ENCODE peak calls at places on chromosomes 11 and 22, in five cellular contexts. D is kidney epithelial cell, L is tibial nerve, F is heart left ventricle, J is neural progenitor cell. C is an unnamed sample.
A peak's percentile ranks its signal among the peaks of the same experiment; 100 is the strongest.

GRCh38 chr11:28833670-28834069 is 725.5 kb downstream of the METTL15 start:
- DNase-seq in D (peak; percentile 81), L (no peak), F (no peak), J (no peak), C (peak; percentile 72)

GRCh38 chr11:86571273-86571948 is 101.0 kb downstream of the ME3 start:
- DNase-seq in D (no peak), L (no peak), F (no peak), J (peak; percentile 70), C (no peak)

GRCh38 chr22:40123387-40123786 is 54.3 kb upstream of the TNRC6B start:
- DNase-seq in D (no peak), L (no peak), F (peak; percentile 50), J (no peak), C (no peak)

GRCh38 chr11:108718466-108718865 is 53.6 kb downstream of the DDX10 start:
- DNase-seq in D (no peak), L (no peak), F (no peak), J (no peak), C (no peak)

GRCh38 chr22:48863965-48864538 is 963.6 kb downstream of the BRD1 start:
- DNase-seq in D (no peak), L (no peak), F (no peak), J (no peak), C (no peak)

GRCh38 chr22:37258810-37259472 is 14.9 kb upstream of the RAC2 start:
- DNase-seq in D (no peak), L (no peak), F (no peak), J (no peak), C (no peak)

GRCh38 chr11:2837096-2837601 is 48.4 kb downstream of the CDKN1C start:
- DNase-seq in D (no peak), L (peak; percentile 52), F (peak; percentile 82), J (peak; percentile 87), C (no peak)

GRCh38 chr11:7597620-7598019 is 75.7 kb downstream of the CYB5R2 start:
- DNase-seq in D (no peak), L (no peak), F (no peak), J (no peak), C (no peak)

GRCh38 chr11:61635304-61635703 is 44.9 kb upstream of the DAGLA start:
- DNase-seq in D (no peak), L (no peak), F (no peak), J (no peak), C (no peak)

GRCh38 chr11:45321669-45322068 is 35.5 kb upstream of the SYT13 start:
- DNase-seq in D (no peak), L (no peak), F (no peak), J (no peak), C (no peak)

GRCh38 chr22:49015993-49016908 is 811.4 kb downstream of the BRD1 start:
- DNase-seq in D (no peak), L (peak; percentile 12), F (peak; percentile 34), J (no peak), C (no peak)

GRCh38 chr11:103234974-103235373 is 125.7 kb downstream of the DYNC2H1 start:
- DNase-seq in D (no peak), L (no peak), F (no peak), J (no peak), C (peak; percentile 74)

GRCh38 chr11:12806113-12806512 is 131.9 kb downstream of the TEAD1 start:
- DNase-seq in D (no peak), L (no peak), F (no peak), J (no peak), C (peak; percentile 55)

GRCh38 chr11:68036717-68037239 is 2.0 kb upstream of the TCIRG1 start:
- DNase-seq in D (no peak), L (no peak), F (peak; percentile 68), J (no peak), C (no peak)

GRCh38 chr11:17873571-17873970 is 139.0 kb downstream of the KCNC1 start:
- DNase-seq in D (no peak), L (no peak), F (no peak), J (peak; percentile 45), C (no peak)

GRCh38 chr11:16968196-16968595 is 46.0 kb downstream of the PLEKHA7 start:
- DNase-seq in D (no peak), L (no peak), F (no peak), J (no peak), C (no peak)

GRCh38 chr11:75635009-75635909 is 33.6 kb downstream of the MAP6 start:
- DNase-seq in D (no peak), L (no peak), F (peak; percentile 27), J (peak; percentile 14), C (peak; percentile 61)

GRCh38 chr11:66727883-66728759 is 895 bp downstream of the SPTBN2 start:
- DNase-seq in D (no peak), L (no peak), F (no peak), J (peak; percentile 81), C (no peak)

GRCh38 chr11:16843307-16843706 is 104.9 kb downstream of the C11orf58 start:
- DNase-seq in D (no peak), L (no peak), F (no peak), J (no peak), C (no peak)

GRCh38 chr22:28146401-28147304 is 227.6 kb upstream of the PITPNB start:
- DNase-seq in D (no peak), L (no peak), F (no peak), J (no peak), C (peak; percentile 9)

GRCh38 chr11:93537767-93538261 is 5.4 kb downstream of the SMCO4 start:
- DNase-seq in D (no peak), L (no peak), F (no peak), J (no peak), C (peak; percentile 35)

GRCh38 chr11:64244107-64244506 is 2.6 kb downstream of the PPP1R14B start:
- DNase-seq in D (no peak), L (no peak), F (no peak), J (no peak), C (no peak)
- H3K4me3 ChIP-seq in D (no peak overlapping the region), L (no peak overlapping the region), F (no peak overlapping the region), J (no peak overlapping the region), C (no peak overlapping the region)

GRCh38 chr22:26017932-26018331 is 151.3 kb upstream of the SEZ6L start:
- DNase-seq in D (no peak), L (no peak), F (no peak), J (no peak), C (no peak)

GRCh38 chr22:26027341-26027740 is 141.9 kb upstream of the SEZ6L start:
- DNase-seq in D (no peak), L (no peak), F (no peak), J (no peak), C (no peak)

GRCh38 chr22:26021516-26021915 is 147.7 kb upstream of the SEZ6L start:
- DNase-seq in D (no peak), L (no peak), F (no peak), J (no peak), C (no peak)

GRCh38 chr22:26023104-26023775 is 146.0 kb upstream of the SEZ6L start:
- DNase-seq in D (no peak), L (no peak), F (no peak), J (no peak), C (no peak)
- TF ChIP-seq CTCF in D (no peak), L (no peak), F (no peak), J (no peak), C (no peak)

DNA sequence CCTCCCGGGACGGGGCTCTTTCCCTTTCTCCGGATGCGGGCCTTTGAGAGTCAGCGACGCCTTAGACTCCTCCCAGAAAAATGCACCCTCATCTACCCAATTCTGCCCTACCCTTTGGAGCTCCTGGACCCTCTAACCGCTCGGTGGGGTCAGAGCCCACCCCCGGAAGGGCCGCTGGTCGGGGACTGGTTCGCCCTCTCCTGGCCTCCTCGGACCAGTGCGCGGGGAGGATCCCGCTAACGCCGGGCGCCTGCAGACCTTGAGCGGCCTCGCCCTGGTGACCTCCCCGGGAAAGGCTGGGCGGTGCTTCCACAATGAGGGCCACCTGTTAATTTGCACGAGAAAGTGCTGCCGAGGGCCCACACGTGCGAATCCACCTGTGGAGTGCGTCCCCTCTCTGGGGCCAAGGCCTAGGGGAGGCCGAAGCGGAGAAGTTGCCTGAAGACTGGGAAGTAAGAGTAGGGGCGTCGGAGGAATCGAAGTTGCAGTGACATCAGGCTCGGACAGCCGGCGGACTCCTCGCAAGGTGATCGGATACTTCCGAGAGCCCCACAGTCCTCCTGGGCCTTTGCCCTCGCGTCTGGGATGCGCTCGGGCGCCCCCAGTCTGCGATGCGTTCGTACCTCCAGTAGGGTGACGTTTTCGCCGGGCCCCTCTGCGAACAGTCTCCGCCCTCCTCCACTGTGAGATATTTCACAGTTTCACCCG is 61.5 kb downstream of the ENDOD1 start:
- DNase-seq in D (peak; percentile 41), L (peak; percentile 88), F (peak; percentile 92), J (peak; percentile 97), C (peak; percentile 89)
- H3K4me3 ChIP-seq in D (peak overlapping the region; percentile 38), L (peak overlapping the region; percentile 63), F (peak overlapping the region; percentile 92), J (peak overlapping the region; percentile 57), C (peak overlapping the region; percentile 66)

DNA sequence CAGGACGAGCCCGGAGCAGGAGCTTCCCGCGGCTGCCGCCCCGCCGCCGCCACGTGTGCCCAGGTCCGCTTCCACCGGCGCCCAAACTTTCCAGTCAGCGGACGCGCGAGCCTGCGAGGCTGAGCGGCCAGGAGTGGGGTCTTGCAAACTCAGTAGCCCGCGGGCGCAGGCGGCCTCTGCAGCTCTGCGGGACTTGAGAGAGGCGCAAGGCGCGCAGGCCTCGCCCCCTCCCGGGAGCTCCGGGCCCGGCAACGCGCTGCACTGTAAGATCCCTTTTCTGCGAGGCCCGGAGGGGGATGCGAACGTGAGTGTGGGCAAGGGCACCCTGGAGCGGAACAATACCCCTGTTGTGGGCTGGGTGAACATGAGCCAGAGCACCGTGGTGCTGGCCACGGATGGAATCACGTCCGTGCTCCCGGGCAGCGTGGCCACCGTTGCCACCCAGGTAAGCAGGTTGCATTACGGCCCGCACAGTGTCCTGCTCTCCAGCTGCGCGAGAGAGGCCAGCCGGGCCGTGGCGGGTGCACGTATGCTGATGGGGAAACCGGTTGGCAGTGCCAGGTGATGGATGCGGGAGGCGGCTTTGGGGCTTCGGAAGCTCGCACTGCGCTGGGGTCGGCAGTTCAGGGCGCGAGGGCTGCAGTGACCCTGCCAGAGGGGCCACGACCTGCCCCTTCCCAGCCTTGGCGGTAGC is 2.0 kb downstream of the SLC6A5 start:
- DNase-seq in D (no peak), L (no peak), F (no peak), J (peak; percentile 71), C (no peak)
- TF ChIP-seq CTCF in D (no peak), L (no peak), F (no peak), J (peak; percentile 10), C (no peak)

DNA sequence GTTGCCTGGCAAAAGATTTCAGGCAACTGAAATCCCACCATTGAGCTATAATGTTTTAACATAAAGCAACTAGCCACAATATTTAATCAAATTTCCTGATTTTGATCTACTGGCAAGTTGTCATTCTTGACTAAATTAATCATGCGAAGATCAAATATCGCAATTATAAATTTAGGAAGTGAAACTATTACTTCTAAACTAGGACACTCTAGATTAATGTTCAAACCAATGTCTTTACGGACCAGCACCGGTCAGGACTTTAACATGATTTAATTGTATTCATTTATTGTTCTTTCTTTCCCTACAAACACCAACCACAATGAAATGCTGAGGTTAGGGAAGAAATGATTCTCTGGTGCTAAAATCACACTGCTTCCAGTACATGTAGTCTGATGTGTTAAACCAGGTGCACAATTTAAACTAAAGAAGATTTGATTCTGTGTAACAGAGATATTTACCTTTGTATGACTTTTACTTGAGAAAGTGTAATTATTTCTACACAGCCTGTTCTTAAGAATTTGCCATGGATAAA is 14.9 kb downstream of the GAS2 start:
- DNase-seq in D (no peak), L (no peak), F (no peak), J (no peak), C (no peak)
- H3K4me3 ChIP-seq in D (no peak overlapping the region), L (no peak overlapping the region), F (no peak overlapping the region), J (no peak overlapping the region), C (no peak overlapping the region)

C was measured in fibroblast of mammary gland.